ENCODE peak calls at places on chromosomes 3 and 15, in eight cellular contexts. V is T-helper 1 cell, L is NCI-H774, A is neural crest cell, S is EH, R is right lobe of liver, Y is HEK293T, T is DMS 273 treated with DMSO at 0.1 percent for 48 hours. N is an unnamed sample.

GRCh38 chr15:46956456-46956855 is 760.8 kb upstream of the SEMA6D start:
- DNase-seq in A (no peak), L (no peak), S (no peak), R (no peak), T (peak; percentile 38), V (no peak), Y (no peak), N (no peak)

GRCh38 chr3:4340411-4341335 is 37.5 kb downstream of the SETMAR start:
- DNase-seq in L (no peak), S (no peak), A (no peak), Y (no peak), T (no peak), R (no peak), V (no peak), N (no peak)

GRCh38 chr3:194496217-194496881 is 9.5 kb upstream of the ATP13A3 start:
- DNase-seq in Y (no peak), L (no peak), A (no peak), V (no peak), T (no peak), R (no peak), S (no peak), N (peak; percentile 57)

GRCh38 chr3:65411367-65411766 is 627.4 kb downstream of the MAGI1 start:
- DNase-seq in T (no peak), R (no peak), Y (no peak), A (no peak), L (no peak), S (no peak), V (no peak), N (no peak)

GRCh38 chr15:36967929-36968328 is 132.4 kb downstream of the MEIS2 start:
- DNase-seq in L (no peak), R (no peak), Y (no peak), S (no peak), T (no peak), A (no peak), V (no peak), N (no peak)

GRCh38 chr3:56894912-56895431 is 93.2 kb upstream of the ARHGEF3 start:
- DNase-seq in R (no peak), S (no peak), T (no peak), Y (no peak), V (no peak), L (no peak), A (peak; percentile 8), N (no peak)

GRCh38 chr3:14299767-14300166 is 102.6 kb upstream of the SLC6A6 start:
- DNase-seq in R (no peak), A (no peak), V (no peak), Y (no peak), S (no peak), L (no peak), T (no peak), N (no peak)

GRCh38 chr3:143648218-143648617 is 200.1 kb downstream of the SLC9A9 start:
- DNase-seq in T (no peak), Y (no peak), S (no peak), A (no peak), L (no peak), V (no peak), R (no peak), N (no peak)

GRCh38 chr3:185717121-185717520 is 107.7 kb downstream of the IGF2BP2 start:
- DNase-seq in Y (no peak), L (no peak), V (no peak), A (no peak), S (peak; percentile 92), R (no peak), T (peak; percentile 85), N (no peak)

GRCh38 chr3:39148116-39149058 is 5.0 kb downstream of the CSRNP1 start:
- DNase-seq in R (no peak), Y (no peak), L (no peak), V (no peak), T (peak; percentile 52), S (peak; percentile 53), A (no peak), N (peak; percentile 38)

GRCh38 chr3:143627336-143627735 is 220.9 kb downstream of the SLC9A9 start:
- DNase-seq in V (no peak), S (peak; percentile 11), Y (no peak), T (no peak), L (no peak), A (no peak), R (no peak), N (no peak)

GRCh38 chr3:103794656-103795055 is 1359.8 kb downstream of the ZPLD1 start:
- DNase-seq in V (no peak), A (no peak), T (no peak), Y (peak; percentile 20), R (no peak), L (no peak), S (no peak), N (no peak)

GRCh38 chr15:33292718-33293307 is 18.0 kb upstream of the RYR3 start:
- DNase-seq in Y (peak; percentile 24), S (peak; percentile 63), V (no peak), T (peak; percentile 10), L (peak; percentile 53), A (peak; percentile 73), R (peak; percentile 56), N (peak; percentile 73)

GRCh38 chr15:39869251-39869650 is 50.8 kb downstream of the GPR176 start:
- DNase-seq in S (no peak), L (peak; percentile 64), R (no peak), A (no peak), Y (no peak), V (no peak), T (no peak), N (no peak)

GRCh38 chr15:24919446-24919845 is 35.3 kb upstream of the SNRPN start:
- DNase-seq in Y (no peak), S (no peak), T (no peak), A (no peak), V (no peak), L (no peak), R (no peak), N (no peak)

GRCh38 chr15:58696740-58697139 is 52.8 kb downstream of the ADAM10 start:
- DNase-seq in R (no peak), A (no peak), V (no peak), S (no peak), T (no peak), Y (no peak), L (no peak), N (no peak)

GRCh38 chr3:122730240-122730639 is 49.6 kb downstream of the PARP14 start:
- DNase-seq in S (no peak), A (no peak), V (no peak), R (no peak), Y (no peak), L (no peak), T (no peak), N (no peak)

N was measured in mucosa of descending colon.